ENCODE peak calls at places on chromosomes 13 and 19, in seven cellular contexts. G, N, J, B, L, Q and K are unnamed samples.

GRCh38 chr13:106446011-106446410 is 89.5 kb downstream of the EFNB2 start:
- DNase-seq in N (peak; percentile 65), L (no peak), Q (no peak), J (no peak), G (no peak), B (peak; percentile 19), K (no peak)

GRCh38 chr19:10402441-10403038 is 802 bp downstream of the CDC37 start:
- DNase-seq in Q (peak; percentile 53), G (peak; percentile 77), B (peak; percentile 70), J (no peak), L (no peak), N (no peak), K (no peak)

GRCh38 chr13:25406377-25406776 is 34.6 kb downstream of the ATP8A2 start:
- DNase-seq in G (peak; percentile 72), N (no peak), L (no peak), Q (no peak), J (no peak), B (no peak), K (peak; percentile 39)

GRCh38 chr19:16262618-16263017 is 62.0 kb upstream of the KLF2 start:
- DNase-seq in B (no peak), G (peak; percentile 21), L (no peak), N (no peak), J (no peak), Q (no peak), K (no peak)

GRCh38 chr19:16462757-16463250 is 9.0 kb downstream of the EPS15L1 start:
- DNase-seq in J (no peak), N (peak; percentile 34), B (peak; percentile 30), L (no peak), G (no peak), Q (peak; percentile 57), K (no peak)

GRCh38 chr13:45511310-45512147 is 46.8 kb downstream of the COG3 start:
- DNase-seq in J (no peak), G (peak; percentile 85), L (peak; percentile 69), N (peak; percentile 83), B (peak; percentile 77), Q (peak; percentile 88), K (no peak)

GRCh38 chr13:44142911-44143665 is 230.5 kb upstream of the SERP2 start:
- DNase-seq in Q (peak; percentile 70), B (peak; percentile 47), L (no peak), G (peak; percentile 86), N (peak; percentile 49), J (no peak), K (no peak)

GRCh38 chr13:98800078-98800477 is 47.6 kb upstream of the SLC15A1 start:
- DNase-seq in N (no peak), G (no peak), L (no peak), J (no peak), Q (no peak), B (no peak), K (no peak)

GRCh38 chr13:81760316-81760715 is 1419.4 kb upstream of the SPRY2 start:
- DNase-seq in Q (no peak), N (no peak), J (no peak), L (no peak), G (no peak), B (no peak), K (no peak)

GRCh38 chr13:29452773-29453574 is 142.5 kb downstream of the SLC7A1 start:
- DNase-seq in J (no peak), N (no peak), G (no peak), Q (no peak), L (no peak), B (no peak), K (no peak)

GRCh38 chr13:31875134-31875533 is 135.8 kb downstream of the RXFP2 start:
- DNase-seq in L (no peak), B (no peak), Q (no peak), G (no peak), J (no peak), N (no peak), K (no peak)

GRCh38 chr19:46351241-46352041 is 4.6 kb downstream of the PPP5C start:
- DNase-seq in B (peak; percentile 68), J (no peak), N (peak; percentile 43), L (no peak), Q (peak; percentile 34), G (no peak), K (no peak)

GRCh38 chr13:18993884-18994660 is 187.6 kb downstream of the TUBA3C start:
- DNase-seq in N (no peak), G (no peak), Q (peak; percentile 21), B (no peak), J (no peak), L (no peak), K (no peak)

GRCh38 chr13:100794575-100794974 is 120.0 kb upstream of the TMTC4 start:
- DNase-seq in J (no peak), B (no peak), Q (no peak), L (no peak), G (no peak), N (no peak), K (no peak)

GRCh38 chr19:50695251-50696064 is 24.1 kb downstream of the SHANK1 start:
- DNase-seq in N (no peak), Q (peak; percentile 33), B (no peak), L (peak; percentile 56), J (no peak), G (no peak), K (no peak)

GRCh38 chr13:33730147-33730546 is 87.8 kb upstream of the RFC3 start:
- DNase-seq in N (no peak), B (no peak), Q (no peak), G (no peak), J (no peak), L (no peak), K (no peak)

GRCh38 chr13:106318941-106319411 is 216.5 kb downstream of the EFNB2 start:
- DNase-seq in B (peak; percentile 89), Q (peak; percentile 90), L (no peak), N (peak; percentile 96), J (no peak), G (peak; percentile 97), K (no peak)

GRCh38 chr19:39335168-39335567 is 675 bp downstream of the GMFG start:
- DNase-seq in Q (no peak), L (no peak), J (no peak), G (no peak), N (no peak), B (no peak), K (no peak)

GRCh38 chr19:53865523-53865917 is 2.2 kb upstream of the MYADM start:
- DNase-seq in J (no peak), Q (no peak), N (no peak), G (no peak), B (peak; percentile 18), L (no peak), K (no peak)

GRCh38 chr13:109698779-109699178 is 87.6 kb downstream of the IRS2 start:
- DNase-seq in B (peak; percentile 78), G (no peak), Q (no peak), J (no peak), L (no peak), N (peak; percentile 49), K (no peak)

GRCh38 chr13:112887151-112887550 is 81.9 kb upstream of the MCF2L start:
- DNase-seq in N (no peak), B (no peak), G (no peak), J (no peak), Q (no peak), L (no peak), K (no peak)

GRCh38 chr13:113621046-113621445 is 36.5 kb downstream of the TFDP1 start:
- DNase-seq in B (no peak), L (no peak), J (no peak), Q (no peak), G (no peak), N (no peak), K (no peak)

DNA sequence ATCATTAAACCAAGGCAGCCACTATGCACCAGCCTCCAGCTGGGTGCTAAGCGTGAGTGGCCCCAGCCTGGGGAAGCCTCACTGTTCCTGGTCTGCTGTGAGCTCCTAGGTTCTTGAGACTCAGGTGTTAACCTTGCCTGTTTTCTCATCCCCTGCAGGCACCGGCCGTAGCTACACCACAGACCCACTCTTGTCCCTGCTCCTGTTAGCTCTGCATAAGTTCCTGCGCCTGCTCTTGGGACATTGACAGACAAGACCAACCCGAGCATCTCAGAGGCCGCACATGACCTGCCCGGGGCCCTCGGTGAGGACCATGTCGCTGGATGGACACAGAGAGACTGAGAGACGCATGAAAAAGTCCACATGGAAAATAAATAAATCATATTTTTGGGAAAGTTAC is 37.9 kb downstream of the VSTM2B start:
- DNase-seq in Q (no peak), B (no peak), G (no peak), N (no peak), J (no peak), L (no peak), K (no peak)
- H3K18ac ChIP-seq in Q (no peak overlapping the region), B (no peak overlapping the region), G (no peak overlapping the region), N (no peak overlapping the region), J (no peak overlapping the region), L (no peak overlapping the region), K (no peak overlapping the region)

GRCh38 chr13:102631198-102631597 is 34.4 kb downstream of the TPP2 start:
- DNase-seq in J (no peak), Q (no peak), L (no peak), B (no peak), G (no peak), N (no peak), K (no peak)
- H3K18ac ChIP-seq in J (no peak overlapping the region), Q (no peak overlapping the region), L (no peak overlapping the region), B (no peak overlapping the region), G (no peak overlapping the region), N (no peak overlapping the region), K (no peak overlapping the region)

GRCh38 chr13:48412100-48412556 is 785 bp downstream of the LPAR6 start:
- DNase-seq in G (peak; percentile 21), Q (no peak), B (peak; percentile 44), J (no peak), N (peak; percentile 31), L (no peak), K (no peak)

GRCh38 chr13:48414501-48414900 is 1.6 kb upstream of the LPAR6 start:
- DNase-seq in N (no peak), B (no peak), Q (no peak), G (no peak), L (no peak), J (no peak), K (no peak)

GRCh38 chr13:48411281-48412099 is 1.4 kb downstream of the LPAR6 start:
- DNase-seq in G (peak; percentile 8), B (peak; percentile 37), L (no peak), J (no peak), N (peak; percentile 21), Q (no peak), K (no peak)

GRCh38 chr13:48415516-48415915 is 2.6 kb upstream of the LPAR6 start:
- DNase-seq in G (no peak), Q (no peak), B (no peak), J (no peak), L (no peak), N (no peak), K (no peak)

DNA sequence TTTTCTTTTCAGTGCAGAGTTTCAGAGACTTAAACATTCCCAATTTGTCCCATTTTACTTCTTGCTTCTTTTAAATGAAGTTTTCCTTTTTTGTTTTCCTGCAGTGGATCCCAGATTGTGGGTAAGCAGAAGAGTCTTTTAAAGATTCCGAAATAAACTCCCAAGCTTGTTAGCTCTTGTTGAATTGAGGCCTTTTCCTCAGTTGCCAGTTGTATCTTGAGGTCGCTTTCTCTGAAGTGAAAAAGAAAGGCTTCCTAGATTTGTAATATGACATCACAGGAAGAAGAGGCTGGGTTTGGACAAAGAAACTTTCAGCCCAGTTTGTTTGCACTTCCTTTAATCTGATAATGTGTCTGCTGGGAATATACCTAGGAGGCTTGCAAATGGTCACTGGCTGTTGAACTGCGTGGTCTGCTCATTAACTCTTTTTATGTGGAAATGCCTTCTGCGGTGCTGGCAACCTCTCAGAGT is at the start of gene LPAR6:
- DNase-seq in B (peak; percentile 87), Q (peak; percentile 9), J (no peak), L (no peak), N (peak; percentile 73), G (peak; percentile 81), K (peak; percentile 38)
- H3K18ac ChIP-seq in B (no peak within 1 kb of the TSS), Q (no peak within 1 kb of the TSS), J (no peak within 1 kb of the TSS), L (no peak within 1 kb of the TSS), N (peak within 1 kb of the TSS; percentile 58), G (no peak within 1 kb of the TSS), K (no peak within 1 kb of the TSS)

GRCh38 chr13:110813646-110814624 is 100.4 kb downstream of the ING1 start:
- DNase-seq in N (no peak), G (no peak), L (no peak), J (no peak), Q (peak; percentile 59), B (no peak), K (no peak)
- H3K18ac ChIP-seq in N (no peak overlapping the region), G (no peak overlapping the region), L (peak overlapping the region; percentile 51), J (no peak overlapping the region), Q (no peak overlapping the region), B (no peak overlapping the region), K (no peak overlapping the region)